ENCODE peak calls at places on chromosome 18, in four cellular contexts. O is tibial nerve, X is hepatocyte, T is spleen. S is an unnamed sample.

GRCh38 chr18:45416168-45416567 is 199.1 kb upstream of the SLC14A2 start:
- DNase-seq in O (no peak), T (no peak), X (peak), S (peak)

GRCh38 chr18:57668021-57668420 is 46.4 kb upstream of the NARS1 start:
- DNase-seq in X (no peak), T (no peak), O (no peak), S (no peak)

GRCh38 chr18:42392416-42392815 is 437.4 kb downstream of the PIK3C3 start:
- DNase-seq in X (no peak), O (no peak), T (no peak), S (no peak)

GRCh38 chr18:50933684-50934083 is 34.2 kb upstream of the ELAC1 start:
- DNase-seq in O (no peak), T (no peak), X (no peak), S (no peak)

GRCh38 chr18:31711365-31712035 is 27.1 kb upstream of the B4GALT6 start:
- DNase-seq in T (no peak), X (no peak), O (no peak), S (peak)

GRCh38 chr18:45962461-45962860 is 4.7 kb downstream of the EPG5 start:
- DNase-seq in O (no peak), X (peak), T (no peak), S (peak)

GRCh38 chr18:34077599-34077998 is 147.1 kb downstream of the NOL4 start:
- DNase-seq in X (no peak), T (no peak), O (no peak), S (no peak)

GRCh38 chr18:25147878-25148488 is 204.0 kb downstream of the ZNF521 start:
- DNase-seq in O (no peak), T (no peak), X (no peak), S (no peak)

GRCh38 chr18:67694787-67695186 is 178.3 kb upstream of the DSEL start:
- DNase-seq in O (no peak), X (no peak), T (no peak), S (peak)

GRCh38 chr18:25233582-25234362 is 118.2 kb downstream of the ZNF521 start:
- DNase-seq in T (no peak), O (no peak), X (no peak), S (peak)

GRCh38 chr18:49726564-49726963 is 86.8 kb downstream of the ACAA2 start:
- DNase-seq in X (no peak), O (no peak), T (no peak), S (no peak)

GRCh38 chr18:55034742-55035141 is 75.5 kb upstream of the CCDC68 start:
- DNase-seq in O (no peak), X (no peak), T (no peak), S (no peak)

GRCh38 chr18:23812566-23813440 is 123.5 kb downstream of the LAMA3 start:
- DNase-seq in T (no peak), X (no peak), O (no peak), S (peak)

GRCh38 chr18:75125359-75126331 is 83.3 kb downstream of the PTGR3 start:
- DNase-seq in O (no peak), X (no peak), T (peak), S (no peak)

GRCh38 chr18:3075491-3075890 is 62.5 kb upstream of the LPIN2 start:
- DNase-seq in O (no peak), X (no peak), T (no peak), S (no peak)

GRCh38 chr18:445090-445489 is 55.4 kb downstream of the COLEC12 start:
- DNase-seq in X (no peak), T (no peak), O (no peak), S (peak)

GRCh38 chr18:74861154-74861553 is 263.5 kb downstream of the ZNF407 start:
- DNase-seq in T (no peak), O (no peak), X (peak), S (no peak)

GRCh38 chr18:24632158-24632988 is 171.9 kb downstream of the HRH4 start:
- DNase-seq in T (no peak), O (no peak), X (no peak), S (no peak)

GRCh38 chr18:64403784-64404498 is 255.1 kb upstream of the LINC00305 start:
- DNase-seq in O (no peak), T (no peak), X (no peak), S (no peak)

GRCh38 chr18:74942319-74942910 is 266.5 kb downstream of the PTGR3 start:
- DNase-seq in T (no peak), X (no peak), O (no peak), S (peak)

GRCh38 chr18:46278481-46279465 is 174.6 kb downstream of the HAUS1 start:
- DNase-seq in X (no peak), O (no peak), T (no peak), S (peak)

GRCh38 chr18:46433121-46433826 is 223.7 kb downstream of the LOXHD1 start:
- DNase-seq in O (no peak), X (no peak), T (no peak), S (no peak)

GRCh38 chr18:7590800-7591560 is 23.9 kb downstream of the PTPRM start:
- DNase-seq in X (no peak), T (no peak), O (no peak), S (peak)
- H3K4me3 ChIP-seq in X (no peak), T (no peak), O (no peak), S (peak)

GRCh38 chr18:60391571-60392226 is 19.1 kb upstream of the MC4R start:
- DNase-seq in X (no peak), T (no peak), O (no peak), S (peak)

GRCh38 chr18:60385693-60386092 is 13.1 kb upstream of the MC4R start:
- DNase-seq in X (no peak), T (no peak), O (no peak), S (no peak)

GRCh38 chr18:60383865-60384264 is 11.3 kb upstream of the MC4R start:
- DNase-seq in X (no peak), O (no peak), T (no peak), S (no peak)

GRCh38 chr18:60389314-60389713 is 16.7 kb upstream of the MC4R start:
- DNase-seq in X (no peak), O (no peak), T (no peak), S (no peak)
- H3K4me3 ChIP-seq in X (no peak), O (no peak), T (no peak), S (no peak)

DNA sequence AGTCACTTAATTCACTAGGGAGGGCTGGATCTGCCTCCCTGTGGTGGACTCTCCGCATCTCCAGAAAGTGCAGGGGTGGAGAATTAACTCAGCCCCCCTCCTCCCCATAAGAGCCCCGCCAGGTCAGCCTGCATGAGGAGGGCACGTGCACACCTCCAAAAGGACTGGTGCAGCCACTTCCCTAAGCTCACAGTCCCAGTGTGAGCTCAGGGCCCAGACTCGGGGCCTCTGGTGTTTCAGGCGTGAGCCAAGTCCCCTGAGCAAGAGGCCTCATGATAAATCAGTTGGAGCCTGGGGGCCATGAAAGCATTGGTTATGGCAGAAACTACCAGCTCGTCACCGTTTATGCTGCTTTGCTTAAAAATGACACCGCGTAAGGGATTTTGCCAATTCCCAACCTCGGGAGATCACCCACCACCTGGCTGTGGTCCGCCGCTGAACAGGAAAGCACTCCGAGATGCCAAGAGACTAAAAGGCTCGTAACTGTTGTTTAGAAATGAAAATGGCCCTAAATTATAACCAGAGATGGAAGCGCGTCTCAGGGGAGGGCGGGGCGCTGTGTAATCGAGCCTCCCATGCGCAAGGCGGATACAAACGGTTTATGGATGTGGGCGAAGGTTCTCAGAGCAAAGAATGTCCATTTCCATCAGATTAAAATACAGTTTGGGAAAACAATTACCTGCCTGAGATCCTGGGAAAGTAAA is 141.6 kb downstream of the BCL2 start:
- DNase-seq in O (peak), T (peak), X (peak), S (peak)
- H3K4me3 ChIP-seq in O (no peak), T (no peak), X (no peak), S (peak)

DNA sequence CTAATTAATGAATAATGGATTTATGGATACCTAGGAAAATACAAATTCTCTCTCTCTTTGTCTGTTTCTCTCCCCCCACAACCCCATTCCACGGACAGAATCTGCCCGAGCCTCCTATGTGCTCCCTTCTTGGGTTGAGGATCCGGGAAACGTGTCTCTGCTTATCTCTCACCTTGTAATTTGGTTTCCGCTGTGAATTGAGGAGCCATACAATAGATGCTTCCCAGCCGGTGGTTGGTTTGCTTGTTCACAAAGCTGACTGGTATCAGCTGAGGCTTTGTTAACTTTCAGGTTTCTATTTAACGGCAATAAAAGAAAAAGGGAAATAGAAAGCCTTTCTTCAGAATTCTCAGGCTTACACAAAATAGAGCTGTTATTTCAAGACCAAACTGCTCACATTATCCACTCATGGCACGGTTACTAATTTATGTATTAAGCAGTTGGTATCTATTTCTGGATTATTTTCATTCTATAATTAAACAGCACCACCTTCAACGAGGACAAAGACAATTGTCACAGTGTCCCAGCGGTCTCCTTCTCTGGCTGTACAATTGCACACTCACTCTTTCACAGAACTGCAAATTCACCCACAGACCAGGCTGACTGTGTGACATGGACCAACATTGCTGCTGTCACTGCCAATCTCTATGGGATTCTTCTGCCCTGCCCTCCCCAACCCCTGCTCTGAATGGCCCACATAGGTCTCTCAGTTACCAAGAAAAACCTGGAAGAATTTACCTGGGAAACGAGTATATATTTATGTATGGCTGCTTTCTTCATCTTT is 26.3 kb downstream of the LRRC30 start:
- DNase-seq in X (no peak), T (no peak), O (no peak), S (no peak)
- H3K4me3 ChIP-seq in X (no peak), T (no peak), O (no peak), S (no peak)

GRCh38 chr18:35142270-35142605 is 98.6 kb upstream of the ZNF397 start:
- DNase-seq in X (no peak), O (no peak), T (no peak), S (no peak)
- H3K4me3 ChIP-seq in X (no peak), O (no peak), T (no peak), S (no peak)

GRCh38 chr18:37567061-37567993 is 1.7 kb upstream of the CELF4 start:
- DNase-seq in T (peak), O (no peak), X (no peak), S (peak)

GRCh38 chr18:37566479-37567060 is 972 bp upstream of the CELF4 start:
- DNase-seq in T (peak), X (no peak), O (no peak), S (peak)

GRCh38 chr18:37565138-37565984 is at the start of gene CELF4:
- DNase-seq in X (peak), T (peak), O (no peak), S (no peak)

GRCh38 chr18:37564796-37565137 is 831 bp downstream of the CELF4 start:
- DNase-seq in O (no peak), X (peak), T (peak), S (peak)

GRCh38 chr18:37565985-37566478 is 434 bp upstream of the CELF4 start:
- DNase-seq in T (peak), X (peak), O (no peak), S (peak)
- H3K4me3 ChIP-seq in T (peak), X (peak), O (peak), S (peak)